ENCODE peak calls at places on chromosomes 11 and 22, in eight cellular contexts. One of them, this sample, is unnamed.

GRCh38 chr11:42175203-42175602 is 715.8 kb upstream of the LRRC4C start:
- DNase-seq in mucosa of descending colon: no peak
- DNase-seq in IMR-90: no peak
- DNase-seq in cardiac muscle cell: peak
- DNase-seq in foreskin fibroblast: peak
- DNase-seq in heart right ventricle: no peak
- DNase-seq in mammary epithelial cell: peak
- DNase-seq in NB4: no peak
- DNase-seq in this sample: no peak

GRCh38 chr22:28917747-28918543 is 34.6 kb downstream of the ZNRF3 start:
- DNase-seq in foreskin fibroblast: peak
- DNase-seq in NB4: peak
- DNase-seq in heart right ventricle: peak
- DNase-seq in mucosa of descending colon: peak
- DNase-seq in mammary epithelial cell: no peak
- DNase-seq in IMR-90: peak
- DNase-seq in cardiac muscle cell: peak
- DNase-seq in this sample: no peak

GRCh38 chr11:61349916-61350315 is 11.8 kb downstream of the CYB561A3 start:
- DNase-seq in foreskin fibroblast: no peak
- DNase-seq in NB4: no peak
- DNase-seq in mammary epithelial cell: no peak
- DNase-seq in cardiac muscle cell: no peak
- DNase-seq in mucosa of descending colon: no peak
- DNase-seq in heart right ventricle: no peak
- DNase-seq in IMR-90: no peak
- DNase-seq in this sample: no peak

GRCh38 chr11:117226388-117227385 is 5.2 kb downstream of the PCSK7 start:
- DNase-seq in mammary epithelial cell: peak
- DNase-seq in mucosa of descending colon: no peak
- DNase-seq in heart right ventricle: peak
- DNase-seq in cardiac muscle cell: peak
- DNase-seq in foreskin fibroblast: peak
- DNase-seq in NB4: peak
- DNase-seq in IMR-90: peak
- DNase-seq in this sample: peak

GRCh38 chr22:30305519-30305905 is 16.2 kb upstream of the CASTOR1 start:
- DNase-seq in IMR-90: no peak
- DNase-seq in foreskin fibroblast: no peak
- DNase-seq in mammary epithelial cell: no peak
- DNase-seq in heart right ventricle: peak
- DNase-seq in cardiac muscle cell: peak
- DNase-seq in NB4: peak
- DNase-seq in mucosa of descending colon: peak
- DNase-seq in this sample: no peak

GRCh38 chr22:30868663-30869385 is 99.8 kb downstream of the MORC2 start:
- DNase-seq in IMR-90: peak
- DNase-seq in heart right ventricle: no peak
- DNase-seq in foreskin fibroblast: peak
- DNase-seq in mammary epithelial cell: no peak
- DNase-seq in mucosa of descending colon: peak
- DNase-seq in NB4: no peak
- DNase-seq in cardiac muscle cell: no peak
- DNase-seq in this sample: no peak

GRCh38 chr11:22193348-22194051 is 615 bp downstream of the ANO5 start:
- DNase-seq in IMR-90: no peak
- DNase-seq in mucosa of descending colon: peak
- DNase-seq in mammary epithelial cell: no peak
- DNase-seq in NB4: no peak
- DNase-seq in cardiac muscle cell: no peak
- DNase-seq in heart right ventricle: peak
- DNase-seq in foreskin fibroblast: peak
- DNase-seq in this sample: no peak

GRCh38 chr11:2106583-2107209 is 32.5 kb downstream of the IGF2 start:
- DNase-seq in foreskin fibroblast: no peak
- DNase-seq in mucosa of descending colon: no peak
- DNase-seq in heart right ventricle: no peak
- DNase-seq in mammary epithelial cell: no peak
- DNase-seq in IMR-90: no peak
- DNase-seq in cardiac muscle cell: no peak
- DNase-seq in NB4: no peak
- DNase-seq in this sample: no peak

GRCh38 chr11:69260622-69261021 is 33.3 kb upstream of the MYEOV start:
- DNase-seq in foreskin fibroblast: peak
- DNase-seq in mucosa of descending colon: no peak
- DNase-seq in IMR-90: no peak
- DNase-seq in NB4: no peak
- DNase-seq in mammary epithelial cell: no peak
- DNase-seq in heart right ventricle: no peak
- DNase-seq in cardiac muscle cell: no peak
- DNase-seq in this sample: no peak

GRCh38 chr11:46064221-46064620 is 57.0 kb downstream of the PHF21A start:
- DNase-seq in IMR-90: peak
- DNase-seq in cardiac muscle cell: peak
- DNase-seq in foreskin fibroblast: no peak
- DNase-seq in NB4: no peak
- DNase-seq in mucosa of descending colon: no peak
- DNase-seq in mammary epithelial cell: no peak
- DNase-seq in heart right ventricle: no peak
- DNase-seq in this sample: peak

GRCh38 chr11:1323779-1324178 is 14.3 kb upstream of the TOLLIP start:
- DNase-seq in IMR-90: no peak
- DNase-seq in cardiac muscle cell: no peak
- DNase-seq in mucosa of descending colon: no peak
- DNase-seq in NB4: peak
- DNase-seq in foreskin fibroblast: no peak
- DNase-seq in heart right ventricle: no peak
- DNase-seq in mammary epithelial cell: no peak
- DNase-seq in this sample: no peak

GRCh38 chr11:11735586-11735985 is 106.2 kb upstream of the USP47 start:
- DNase-seq in foreskin fibroblast: no peak
- DNase-seq in NB4: no peak
- DNase-seq in IMR-90: no peak
- DNase-seq in mucosa of descending colon: no peak
- DNase-seq in mammary epithelial cell: no peak
- DNase-seq in heart right ventricle: no peak
- DNase-seq in cardiac muscle cell: no peak
- DNase-seq in this sample: no peak

GRCh38 chr11:104199041-104199440 is 35.1 kb upstream of the PDGFD start:
- DNase-seq in mucosa of descending colon: no peak
- DNase-seq in mammary epithelial cell: no peak
- DNase-seq in IMR-90: no peak
- DNase-seq in cardiac muscle cell: peak
- DNase-seq in foreskin fibroblast: no peak
- DNase-seq in heart right ventricle: no peak
- DNase-seq in NB4: no peak
- DNase-seq in this sample: no peak

GRCh38 chr22:30887861-30888260 is 80.7 kb downstream of the MORC2 start:
- DNase-seq in heart right ventricle: no peak
- DNase-seq in cardiac muscle cell: no peak
- DNase-seq in mammary epithelial cell: no peak
- DNase-seq in foreskin fibroblast: no peak
- DNase-seq in NB4: no peak
- DNase-seq in IMR-90: no peak
- DNase-seq in mucosa of descending colon: peak
- DNase-seq in this sample: no peak

DNA sequence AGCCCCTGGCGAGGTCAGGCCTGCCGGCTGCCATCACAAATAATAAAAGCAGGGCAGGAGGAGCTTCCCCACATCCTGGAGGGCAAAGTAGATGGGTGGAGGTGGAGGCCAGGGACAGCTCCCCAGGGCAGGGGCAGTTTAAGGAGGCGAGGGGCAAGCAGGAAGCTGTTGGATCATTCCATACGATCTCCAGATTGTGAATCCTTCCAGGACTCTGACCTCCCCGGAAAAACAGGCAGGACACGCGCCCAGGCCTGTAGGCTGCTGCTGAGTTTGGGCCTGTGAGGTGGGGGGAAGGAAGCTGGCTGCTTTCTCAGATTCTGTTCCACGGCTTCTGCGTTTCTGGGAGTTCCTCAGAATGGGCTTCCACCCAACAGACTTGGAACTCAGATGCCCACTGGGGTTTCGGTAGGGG is 39.1 kb downstream of the SBF1 start:
- DNase-seq in cardiac muscle cell: no peak
- DNase-seq in mucosa of descending colon: no peak
- DNase-seq in IMR-90: no peak
- DNase-seq in heart right ventricle: no peak
- DNase-seq in foreskin fibroblast: no peak
- DNase-seq in NB4: no peak
- DNase-seq in mammary epithelial cell: peak
- DNase-seq in this sample: peak
- H3K4me3 ChIP-seq in cardiac muscle cell: no peak
- H3K4me3 ChIP-seq in mucosa of descending colon: no peak
- H3K4me3 ChIP-seq in IMR-90: no peak
- H3K4me3 ChIP-seq in heart right ventricle: no peak
- H3K4me3 ChIP-seq in foreskin fibroblast: no peak
- H3K4me3 ChIP-seq in NB4: no peak
- H3K4me3 ChIP-seq in mammary epithelial cell: no peak
- H3K4me3 ChIP-seq in this sample: no peak

GRCh38 chr22:17788023-17788330 is 13.7 kb upstream of the BID start:
- DNase-seq in cardiac muscle cell: no peak
- DNase-seq in NB4: peak
- DNase-seq in foreskin fibroblast: no peak
- DNase-seq in IMR-90: no peak
- DNase-seq in mammary epithelial cell: no peak
- DNase-seq in heart right ventricle: no peak
- DNase-seq in mucosa of descending colon: no peak
- DNase-seq in this sample: no peak

GRCh38 chr22:17787159-17788022 is 13.1 kb upstream of the BID start:
- DNase-seq in cardiac muscle cell: no peak
- DNase-seq in mammary epithelial cell: no peak
- DNase-seq in foreskin fibroblast: peak
- DNase-seq in NB4: no peak
- DNase-seq in mucosa of descending colon: no peak
- DNase-seq in heart right ventricle: no peak
- DNase-seq in IMR-90: no peak
- DNase-seq in this sample: no peak

GRCh38 chr22:17784776-17785175 is 10.5 kb upstream of the BID start:
- DNase-seq in IMR-90: no peak
- DNase-seq in cardiac muscle cell: no peak
- DNase-seq in mammary epithelial cell: no peak
- DNase-seq in mucosa of descending colon: no peak
- DNase-seq in NB4: no peak
- DNase-seq in foreskin fibroblast: no peak
- DNase-seq in heart right ventricle: no peak
- DNase-seq in this sample: no peak

GRCh38 chr22:17785185-17786184 is 11.2 kb upstream of the BID start:
- DNase-seq in IMR-90: no peak
- DNase-seq in mucosa of descending colon: peak
- DNase-seq in foreskin fibroblast: peak
- DNase-seq in cardiac muscle cell: peak
- DNase-seq in NB4: peak
- DNase-seq in heart right ventricle: peak
- DNase-seq in mammary epithelial cell: peak
- DNase-seq in this sample: peak

GRCh38 chr22:17786435-17787158 is 12.3 kb upstream of the BID start:
- DNase-seq in mucosa of descending colon: peak
- DNase-seq in mammary epithelial cell: peak
- DNase-seq in foreskin fibroblast: peak
- DNase-seq in heart right ventricle: peak
- DNase-seq in NB4: peak
- DNase-seq in cardiac muscle cell: peak
- DNase-seq in IMR-90: no peak
- DNase-seq in this sample: peak
- TF ChIP-seq CTCF in mucosa of descending colon: no peak
- TF ChIP-seq CTCF in mammary epithelial cell: no peak
- TF ChIP-seq CTCF in foreskin fibroblast: no peak
- TF ChIP-seq CTCF in heart right ventricle: peak
- TF ChIP-seq CTCF in NB4: no peak
- TF ChIP-seq CTCF in cardiac muscle cell: no peak
- TF ChIP-seq CTCF in IMR-90: no peak
- TF ChIP-seq CTCF in this sample: peak

GRCh38 chr11:72720047-72720446 is 32.2 kb downstream of the ARAP1 start:
- DNase-seq in cardiac muscle cell: no peak
- DNase-seq in IMR-90: no peak
- DNase-seq in foreskin fibroblast: no peak
- DNase-seq in mucosa of descending colon: no peak
- DNase-seq in mammary epithelial cell: no peak
- DNase-seq in NB4: peak
- DNase-seq in heart right ventricle: no peak
- DNase-seq in this sample: no peak
- H3K4me3 ChIP-seq in cardiac muscle cell: no peak
- H3K4me3 ChIP-seq in IMR-90: no peak
- H3K4me3 ChIP-seq in foreskin fibroblast: peak
- H3K4me3 ChIP-seq in mucosa of descending colon: no peak
- H3K4me3 ChIP-seq in mammary epithelial cell: peak
- H3K4me3 ChIP-seq in NB4: peak
- H3K4me3 ChIP-seq in heart right ventricle: peak
- H3K4me3 ChIP-seq in this sample: peak

GRCh38 chr11:111762526-111762925 is 3.7 kb downstream of the PPP2R1B start:
- DNase-seq in mucosa of descending colon: no peak
- DNase-seq in heart right ventricle: no peak
- DNase-seq in cardiac muscle cell: no peak
- DNase-seq in foreskin fibroblast: no peak
- DNase-seq in IMR-90: no peak
- DNase-seq in NB4: no peak
- DNase-seq in mammary epithelial cell: no peak
- DNase-seq in this sample: no peak

GRCh38 chr11:111761056-111761455 is 5.1 kb downstream of the PPP2R1B start:
- DNase-seq in foreskin fibroblast: no peak
- DNase-seq in IMR-90: no peak
- DNase-seq in mammary epithelial cell: no peak
- DNase-seq in heart right ventricle: no peak
- DNase-seq in cardiac muscle cell: no peak
- DNase-seq in mucosa of descending colon: no peak
- DNase-seq in NB4: no peak
- DNase-seq in this sample: no peak

GRCh38 chr11:111765320-111765983 is 737 bp downstream of the PPP2R1B start:
- DNase-seq in heart right ventricle: peak
- DNase-seq in IMR-90: no peak
- DNase-seq in foreskin fibroblast: peak
- DNase-seq in mammary epithelial cell: peak
- DNase-seq in mucosa of descending colon: no peak
- DNase-seq in NB4: no peak
- DNase-seq in cardiac muscle cell: no peak
- DNase-seq in this sample: peak

GRCh38 chr11:111764621-111765020 is 1.6 kb downstream of the PPP2R1B start:
- DNase-seq in mammary epithelial cell: peak
- DNase-seq in cardiac muscle cell: no peak
- DNase-seq in heart right ventricle: no peak
- DNase-seq in mucosa of descending colon: no peak
- DNase-seq in NB4: no peak
- DNase-seq in foreskin fibroblast: peak
- DNase-seq in IMR-90: peak
- DNase-seq in this sample: no peak

DNA sequence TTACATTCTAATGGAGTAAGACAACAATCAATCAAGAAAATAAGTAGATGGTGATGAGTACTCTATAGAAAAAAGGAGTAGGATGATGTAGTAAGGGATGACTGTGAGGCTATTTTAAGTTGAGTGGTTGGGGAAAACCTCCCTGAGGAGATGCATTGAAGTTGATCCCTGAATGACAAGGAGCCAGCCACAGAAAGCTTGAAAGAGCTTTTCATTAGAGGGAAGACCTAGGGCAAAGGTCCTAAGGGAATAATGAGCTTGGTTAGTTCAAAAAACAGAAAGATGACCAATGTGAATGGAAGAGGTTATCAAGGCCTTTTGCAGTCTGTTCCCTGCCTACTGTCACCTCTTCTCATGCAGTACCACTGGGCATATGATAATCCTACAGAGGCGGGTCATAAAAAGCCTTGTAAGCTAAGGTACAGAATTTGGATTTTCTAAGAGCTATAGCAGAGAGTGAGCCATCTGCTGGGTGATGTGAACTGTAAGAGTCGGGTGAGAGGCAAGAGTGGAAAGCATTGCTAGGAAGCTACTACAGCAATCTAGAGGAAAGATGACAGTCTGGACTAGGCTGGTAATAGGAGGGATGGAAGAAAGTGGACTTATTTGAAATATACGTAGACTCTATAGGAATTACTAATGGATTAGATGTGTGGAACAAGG is 3.1 kb downstream of the PPP2R1B start:
- DNase-seq in IMR-90: peak
- DNase-seq in mammary epithelial cell: no peak
- DNase-seq in NB4: no peak
- DNase-seq in cardiac muscle cell: peak
- DNase-seq in foreskin fibroblast: peak
- DNase-seq in heart right ventricle: no peak
- DNase-seq in mucosa of descending colon: no peak
- DNase-seq in this sample: no peak
- TF ChIP-seq CTCF in IMR-90: peak
- TF ChIP-seq CTCF in mammary epithelial cell: no peak
- TF ChIP-seq CTCF in NB4: no peak
- TF ChIP-seq CTCF in cardiac muscle cell: peak
- TF ChIP-seq CTCF in foreskin fibroblast: peak
- TF ChIP-seq CTCF in heart right ventricle: peak
- TF ChIP-seq CTCF in mucosa of descending colon: no peak
- TF ChIP-seq CTCF in this sample: peak

This sample was measured in epithelial cell of esophagus.